ENCODE peak calls at places on chromosome 11, in seven cellular contexts. Y is mucosa of descending colon, H is HL-60, B is fibroblast of mammary gland, E is astrocyte of the spinal cord, M is lower leg skin, C is aorta. Q is an unnamed sample.

GRCh38 chr11:98495601-98496000 is 525.1 kb upstream of the CNTN5 start:
- DNase-seq in M (no peak), C (no peak), E (no peak), B (no peak), H (no peak), Y (no peak), Q (no peak)

GRCh38 chr11:79362821-79363220 is 78.0 kb downstream of the TENM4 start:
- DNase-seq in E (no peak), Y (no peak), M (no peak), C (no peak), H (no peak), B (no peak), Q (no peak)

GRCh38 chr11:61815790-61816735 is 740 bp downstream of the FADS1 start:
- DNase-seq in C (peak), H (no peak), B (peak), Y (peak), M (peak), E (peak), Q (peak)

GRCh38 chr11:112666253-112666652 is 295.0 kb upstream of the NCAM1 start:
- DNase-seq in E (no peak), B (no peak), Y (no peak), M (no peak), H (no peak), C (no peak), Q (no peak)

GRCh38 chr11:74927496-74927895 is 21.4 kb downstream of the XRRA1 start:
- DNase-seq in B (peak), M (no peak), C (no peak), Y (no peak), H (no peak), E (peak), Q (no peak)

GRCh38 chr11:112128483-112129121 is 35.3 kb downstream of the IL18 start:
- DNase-seq in B (peak), C (peak), M (peak), H (no peak), Y (peak), E (peak), Q (peak)

GRCh38 chr11:14636119-14636518 is 7.5 kb upstream of the PDE3B start:
- DNase-seq in E (no peak), H (peak), B (no peak), M (no peak), Y (no peak), C (no peak), Q (no peak)

GRCh38 chr11:10807629-10808552 is 835 bp downstream of the EIF4G2 start:
- DNase-seq in C (peak), H (peak), B (peak), M (peak), E (peak), Y (peak), Q (peak)

GRCh38 chr11:15695096-15695721 is 580.5 kb downstream of the INSC start:
- DNase-seq in M (no peak), Y (no peak), H (no peak), E (no peak), B (no peak), C (no peak), Q (no peak)

GRCh38 chr11:10984250-10984649 is 126.4 kb upstream of the ZBED5 start:
- DNase-seq in C (no peak), M (no peak), E (no peak), B (peak), H (no peak), Y (no peak), Q (no peak)

GRCh38 chr11:33475999-33476398 is 218.8 kb downstream of the HIPK3 start:
- DNase-seq in Y (no peak), B (peak), M (no peak), C (no peak), H (no peak), E (peak), Q (peak)

GRCh38 chr11:58334708-58335107 is 24.2 kb downstream of the OR5B17 start:
- DNase-seq in C (no peak), H (no peak), E (peak), B (peak), Y (no peak), M (no peak), Q (peak)

GRCh38 chr11:60307507-60308195 is 19.4 kb upstream of the MS4A6E start:
- DNase-seq in E (no peak), M (no peak), H (no peak), C (no peak), Y (no peak), B (no peak), Q (no peak)

GRCh38 chr11:10298342-10298741 is 4.3 kb upstream of the SBF2 start:
- DNase-seq in B (peak), M (no peak), E (peak), C (no peak), H (peak), Y (no peak), Q (peak)

GRCh38 chr11:59822989-59823566 is 12.5 kb upstream of the MRPL16 start:
- DNase-seq in M (peak), H (peak), B (peak), Y (no peak), C (no peak), E (peak), Q (peak)

GRCh38 chr11:104694259-104695070 is 203.8 kb downstream of the CASP12 start:
- DNase-seq in C (no peak), H (no peak), E (peak), B (peak), M (no peak), Y (no peak), Q (peak)

GRCh38 chr11:29224739-29225384 is 792.0 kb downstream of the KCNA4 start:
- DNase-seq in M (no peak), E (no peak), H (no peak), Y (no peak), B (no peak), C (no peak), Q (no peak)

GRCh38 chr11:35287491-35287890 is 131.9 kb downstream of the SLC1A2 start:
- DNase-seq in B (no peak), H (no peak), C (no peak), M (no peak), Y (no peak), E (no peak), Q (no peak)

GRCh38 chr11:57514538-57515331 is 767 bp downstream of the SLC43A1 start:
- DNase-seq in Y (peak), C (peak), E (peak), B (peak), H (peak), M (no peak), Q (peak)

GRCh38 chr11:100918551-100919500 is 210.8 kb downstream of the PGR start:
- DNase-seq in C (no peak), M (no peak), E (peak), Y (no peak), H (no peak), B (no peak), Q (peak)

GRCh38 chr11:86941077-86941870 is 13.9 kb downstream of the FZD4 start:
- DNase-seq in Y (no peak), B (no peak), E (no peak), H (no peak), M (no peak), C (no peak), Q (no peak)
- H3K4me3 ChIP-seq in Y (no peak), B (no peak), E (no peak), H (no peak), M (no peak), C (peak), Q (no peak)

DNA sequence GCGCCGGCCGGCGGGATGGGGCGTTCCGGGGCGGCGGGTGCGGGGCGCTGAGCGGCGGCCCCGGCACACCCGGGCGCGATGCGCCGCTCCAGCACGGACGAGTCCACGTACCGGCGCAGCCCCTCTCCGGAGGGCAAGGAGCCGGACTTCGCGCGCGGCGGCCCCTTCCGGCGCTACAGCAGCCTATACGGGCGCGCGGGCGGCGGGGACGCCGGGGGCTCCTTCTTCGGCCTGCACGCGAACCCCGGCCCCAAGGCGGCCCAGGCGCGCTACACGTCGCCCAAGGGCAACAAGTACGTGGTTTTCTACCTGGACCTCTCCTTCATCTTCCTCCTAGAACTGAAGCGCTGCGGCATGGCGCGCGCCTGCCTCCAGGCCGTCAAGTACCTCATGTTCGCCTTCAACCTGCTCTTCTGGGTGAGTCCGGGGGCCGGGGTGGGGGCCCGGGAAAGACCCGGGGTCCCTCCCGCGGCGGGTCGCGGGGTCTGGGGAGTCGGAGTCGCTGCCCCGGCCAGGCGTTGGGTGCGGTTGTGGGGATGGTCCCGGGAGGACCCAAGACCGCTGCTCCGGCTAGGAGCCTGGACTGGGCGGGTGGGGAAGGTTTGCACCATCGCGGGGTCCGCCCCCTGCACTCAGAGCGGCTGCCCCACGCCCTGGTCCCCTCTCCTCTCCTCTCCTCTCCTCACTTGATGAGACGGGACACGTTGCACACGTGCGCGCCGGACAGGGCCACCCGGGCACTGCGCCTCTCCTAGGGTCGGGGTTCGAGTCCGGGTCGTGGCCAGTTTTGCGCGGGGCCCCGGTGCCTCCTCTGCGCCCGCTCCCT is 7.5 kb downstream of the TSPAN4 start:
- DNase-seq in H (no peak), Y (no peak), M (no peak), E (no peak), C (no peak), B (no peak), Q (no peak)
- H3K4me3 ChIP-seq in H (no peak), Y (no peak), M (no peak), E (peak), C (peak), B (peak), Q (peak)

GRCh38 chr11:102361100-102362021 is 14.3 kb downstream of the BIRC2 start:
- DNase-seq in M (no peak), B (peak), C (no peak), E (peak), H (no peak), Y (no peak), Q (no peak)
- H3K4me3 ChIP-seq in M (no peak), B (no peak), C (no peak), E (no peak), H (no peak), Y (no peak), Q (no peak)

DNA sequence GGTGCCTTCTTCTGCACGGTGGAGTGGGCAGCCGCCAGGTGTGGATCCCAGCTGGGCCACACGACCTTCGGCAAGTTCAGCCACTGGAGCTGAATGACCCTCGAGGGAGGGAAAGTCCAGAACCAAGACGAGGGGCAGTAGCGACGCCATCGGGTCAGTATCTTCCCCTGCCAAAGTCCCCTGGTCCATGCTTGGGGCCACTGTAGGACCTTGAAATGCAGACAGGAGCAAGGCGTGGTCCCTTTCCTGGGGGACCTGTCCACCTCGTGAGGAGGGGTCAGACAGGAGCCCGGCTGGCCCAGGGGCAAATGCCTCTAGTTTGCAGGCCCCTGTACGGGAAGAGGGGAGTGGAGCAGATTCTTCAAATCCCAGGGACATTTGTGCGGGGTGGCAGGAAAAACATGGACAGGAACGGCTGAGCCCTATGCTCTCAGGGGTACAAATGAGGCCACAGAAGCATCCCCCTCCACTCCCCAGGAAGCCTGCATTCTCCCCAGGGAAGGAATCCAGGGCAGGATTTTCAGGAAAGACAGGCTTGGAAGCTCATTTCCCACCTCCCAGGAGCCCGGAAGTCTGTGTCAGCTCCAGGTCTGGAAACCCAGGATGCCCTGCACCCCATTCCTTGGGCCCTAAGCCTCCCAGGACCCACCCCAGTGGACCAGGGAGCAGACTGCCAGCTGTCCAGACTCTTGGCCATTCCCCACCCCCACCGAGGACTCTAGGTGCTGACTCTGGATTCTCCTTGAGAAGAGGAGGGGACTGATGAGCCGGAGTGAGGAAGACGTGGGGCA is 6.6 kb downstream of the SHANK2 start:
- DNase-seq in H (no peak), M (no peak), C (no peak), Y (no peak), E (no peak), B (no peak), Q (no peak)
- H3K4me3 ChIP-seq in H (no peak), M (no peak), C (no peak), Y (no peak), E (no peak), B (no peak), Q (no peak)

GRCh38 chr11:25537393-25537792 is 794.5 kb upstream of the ANO3 start:
- DNase-seq in Y (no peak), E (no peak), H (no peak), C (no peak), B (no peak), M (no peak), Q (no peak)
- H3K4me3 ChIP-seq in Y (no peak), E (no peak), H (no peak), C (no peak), B (no peak), M (no peak), Q (no peak)

DNA sequence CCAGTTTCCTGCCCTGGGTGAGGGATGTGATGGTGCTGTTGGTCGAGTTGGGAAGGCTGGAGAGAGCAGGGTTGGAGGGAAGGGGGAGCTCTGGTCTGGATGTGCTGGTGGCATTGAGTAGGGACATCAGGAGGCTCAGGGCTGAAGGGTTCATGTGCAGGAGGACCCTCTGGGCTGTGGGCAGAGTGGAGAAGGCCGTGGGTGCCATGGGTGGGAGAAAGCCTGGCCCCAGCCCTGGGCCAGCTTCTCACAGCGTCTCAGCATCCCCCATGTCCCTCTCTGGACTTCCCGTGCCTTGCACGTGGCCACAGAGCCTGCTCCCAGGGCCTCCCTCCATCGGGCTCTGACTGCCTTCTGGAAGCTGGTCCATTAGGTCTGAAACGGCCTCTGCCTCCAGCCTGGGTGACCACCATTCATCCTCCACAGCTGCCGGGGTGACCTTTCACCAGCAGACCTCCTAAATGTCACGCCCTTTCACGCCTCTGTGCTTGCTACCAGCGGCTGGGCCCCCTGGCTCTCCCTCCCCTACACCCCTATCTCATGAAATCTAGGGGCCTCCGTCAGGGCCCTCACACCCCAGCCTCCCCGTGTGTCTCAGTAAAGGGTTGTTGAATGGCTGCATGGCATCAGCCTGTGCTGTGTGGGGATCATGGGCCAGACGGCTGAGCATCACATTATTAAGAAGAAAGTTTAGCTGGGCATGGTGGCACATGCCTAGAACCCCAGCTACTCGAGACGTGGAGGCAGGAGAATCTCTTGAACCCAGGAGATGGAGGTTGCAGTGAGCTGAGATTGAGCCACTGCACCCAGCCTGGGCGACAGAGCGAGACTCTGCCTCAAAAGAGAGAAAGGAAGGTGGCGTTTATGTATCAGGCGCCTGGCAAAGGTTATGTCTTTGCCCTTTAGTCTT is 25.5 kb downstream of the MYO7A start:
- DNase-seq in M (no peak), C (no peak), B (no peak), E (no peak), H (no peak), Y (no peak), Q (no peak)
- H3K4me3 ChIP-seq in M (no peak), C (no peak), B (no peak), E (no peak), H (no peak), Y (no peak), Q (no peak)

Q was measured in fibroblast of pulmonary artery.